ENCODE peak calls at places on chromosomes 11 and 22, in nine cellular contexts. I, N, V, Y, W, T, K, R and E are unnamed samples.

GRCh38 chr11:78364128-78364751 is 53.4 kb downstream of the GAB2 start:
- DNase-seq in W (no peak), K (no peak), R (no peak), T (no peak), I (no peak), V (no peak), N (no peak), Y (no peak), E (no peak)

GRCh38 chr11:101327908-101328307 is 198.3 kb upstream of the PGR start:
- DNase-seq in V (no peak), K (peak; percentile 55), W (no peak), I (no peak), Y (no peak), N (no peak), R (no peak), T (no peak), E (no peak)

GRCh38 chr11:119318240-119319135 is 1.6 kb upstream of the MCAM start:
- DNase-seq in I (no peak), V (peak; percentile 75), T (peak; percentile 62), R (peak; percentile 57), Y (no peak), W (no peak), N (no peak), K (peak; percentile 62), E (no peak)

GRCh38 chr11:69655479-69656394 is 14.8 kb downstream of the CCND1 start:
- DNase-seq in Y (no peak), K (no peak), R (no peak), T (peak; percentile 16), W (no peak), V (no peak), N (no peak), I (no peak), E (no peak)

GRCh38 chr11:2700415-2701211 is 819 bp upstream of the KCNQ1OT1 start:
- DNase-seq in V (peak; percentile 74), W (peak; percentile 78), R (peak; percentile 78), Y (peak; percentile 74), N (peak; percentile 81), K (peak; percentile 28), I (peak; percentile 21), T (peak; percentile 75), E (no peak)

GRCh38 chr11:2215230-2215560 is 43.6 kb upstream of the TH start:
- DNase-seq in T (no peak), Y (no peak), I (no peak), N (peak; percentile 16), R (no peak), K (no peak), W (no peak), V (no peak), E (no peak)

GRCh38 chr11:85809881-85810280 is 1.1 kb downstream of the SYTL2 start:
- DNase-seq in T (no peak), N (peak; percentile 58), W (no peak), K (no peak), I (peak; percentile 52), V (no peak), Y (peak; percentile 18), R (peak; percentile 52), E (no peak)

GRCh38 chr11:31487848-31488247 is 21.6 kb downstream of the IMMP1L start:
- DNase-seq in W (peak; percentile 21), K (peak; percentile 81), V (no peak), R (peak; percentile 41), N (no peak), Y (no peak), T (no peak), I (no peak), E (no peak)

GRCh38 chr11:125226701-125227100 is 62.1 kb downstream of the PKNOX2 start:
- DNase-seq in N (no peak), W (no peak), Y (no peak), T (no peak), V (no peak), I (no peak), R (no peak), K (no peak), E (no peak)

GRCh38 chr11:125222494-125222893 is 57.9 kb downstream of the PKNOX2 start:
- DNase-seq in R (no peak), T (no peak), W (no peak), N (no peak), Y (no peak), K (no peak), I (no peak), V (no peak), E (no peak)

GRCh38 chr11:125223901-125224331 is 59.4 kb downstream of the PKNOX2 start:
- DNase-seq in R (no peak), V (no peak), I (no peak), Y (no peak), T (no peak), K (no peak), N (no peak), W (no peak), E (no peak)

GRCh38 chr11:125225401-125225800 is 60.9 kb downstream of the PKNOX2 start:
- DNase-seq in R (no peak), K (no peak), Y (no peak), I (no peak), N (no peak), W (no peak), T (no peak), V (no peak), E (no peak)

DNA sequence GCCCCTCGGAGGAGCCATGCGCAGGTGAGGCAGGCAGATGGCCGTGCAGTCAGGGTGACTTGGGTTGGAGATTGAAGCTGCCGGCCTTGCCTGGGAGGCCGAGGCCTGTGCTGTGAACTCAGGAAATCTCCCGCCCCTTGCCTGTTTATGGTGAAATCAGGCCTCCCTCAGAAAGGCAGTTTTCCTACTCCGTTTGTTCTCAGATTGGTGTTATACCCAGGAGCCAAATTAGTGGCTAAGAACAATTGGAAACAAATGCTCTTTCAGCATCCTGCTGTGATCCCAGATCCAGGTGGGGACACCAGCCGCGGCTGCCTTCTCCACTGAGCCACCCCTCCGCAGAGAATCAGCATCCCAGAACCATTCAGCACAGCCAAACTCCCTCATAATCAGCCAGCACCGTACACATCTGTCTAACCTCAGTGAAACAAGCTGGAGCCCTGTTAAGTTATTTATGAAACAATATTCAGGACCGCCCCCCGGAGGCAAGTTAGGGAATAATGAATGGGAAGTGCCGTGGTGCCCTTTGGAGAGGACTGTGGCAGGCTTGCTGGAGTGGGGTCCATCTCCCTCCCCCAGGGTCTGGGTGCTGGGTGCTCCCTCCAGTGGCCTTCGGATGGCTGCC is 60.0 kb downstream of the PKNOX2 start:
- DNase-seq in Y (no peak), W (peak; percentile 68), T (peak; percentile 43), I (no peak), R (peak; percentile 43), V (no peak), N (peak; percentile 23), K (peak; percentile 60), E (no peak)
- TF ChIP-seq CTCF in Y (no peak), W (peak; percentile 44), T (no peak), I (no peak), R (peak; percentile 42), V (no peak), N (no peak), K (peak; percentile 51), E (no peak)

GRCh38 chr11:46499821-46500220 is 94.0 kb downstream of the AMBRA1 start:
- DNase-seq in W (no peak), R (no peak), N (no peak), Y (no peak), I (no peak), T (no peak), K (no peak), V (no peak), E (no peak)
- H3K36me3 ChIP-seq in W (no peaks in the 10 kb centered on the region), R (no peaks in the 10 kb centered on the region), N (no peaks in the 10 kb centered on the region), Y (no peaks in the 10 kb centered on the region), I (peaks cover 7% of the 10 kb centered on the region), T (no peaks in the 10 kb centered on the region), K (no peaks in the 10 kb centered on the region), V (no peaks in the 10 kb centered on the region), E (peaks cover 3% of the 10 kb centered on the region)

GRCh38 chr11:14223636-14224035 is 135.3 kb downstream of the RRAS2 start:
- DNase-seq in R (no peak), V (no peak), N (no peak), W (no peak), T (no peak), I (no peak), K (no peak), Y (no peak), E (no peak)

GRCh38 chr11:14232652-14233051 is 126.3 kb downstream of the RRAS2 start:
- DNase-seq in V (no peak), N (no peak), Y (no peak), T (no peak), K (no peak), I (no peak), W (no peak), R (peak; percentile 39), E (no peak)

GRCh38 chr11:14230407-14230806 is 128.6 kb downstream of the RRAS2 start:
- DNase-seq in V (no peak), T (no peak), Y (no peak), W (no peak), K (no peak), N (no peak), R (no peak), I (no peak), E (no peak)

GRCh38 chr11:14229472-14229871 is 129.5 kb downstream of the RRAS2 start:
- DNase-seq in R (no peak), V (no peak), N (no peak), T (no peak), Y (no peak), W (no peak), K (no peak), I (no peak), E (no peak)

DNA sequence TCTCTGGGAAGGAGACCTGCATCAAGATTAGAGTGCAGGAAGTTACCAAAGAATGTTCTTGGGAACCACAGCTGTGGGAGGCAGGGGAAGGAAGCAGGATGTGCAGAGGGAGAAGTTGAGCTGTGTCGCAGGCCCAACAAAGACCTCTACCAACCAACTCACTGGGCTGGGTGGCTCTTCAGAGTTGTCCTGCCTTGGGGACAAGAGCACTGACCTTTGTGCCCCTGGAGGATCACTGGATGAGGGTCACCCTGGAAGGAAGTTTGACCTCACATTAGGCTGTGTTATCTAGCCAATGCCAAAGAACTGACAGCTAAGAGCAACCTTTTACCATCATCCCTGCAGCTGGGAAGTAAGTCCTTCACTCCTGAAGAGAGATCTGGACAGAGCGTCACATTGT is 130.6 kb downstream of the RRAS2 start:
- DNase-seq in Y (no peak), R (no peak), N (no peak), K (no peak), T (no peak), I (no peak), V (no peak), W (no peak), E (no peak)
- H3K4me3 ChIP-seq in Y (no peak overlapping the region), R (no peak overlapping the region), N (no peak overlapping the region), K (no peak overlapping the region), T (no peak overlapping the region), I (no peak overlapping the region), V (no peak overlapping the region), W (no peak overlapping the region), E (no peak overlapping the region)

DNA sequence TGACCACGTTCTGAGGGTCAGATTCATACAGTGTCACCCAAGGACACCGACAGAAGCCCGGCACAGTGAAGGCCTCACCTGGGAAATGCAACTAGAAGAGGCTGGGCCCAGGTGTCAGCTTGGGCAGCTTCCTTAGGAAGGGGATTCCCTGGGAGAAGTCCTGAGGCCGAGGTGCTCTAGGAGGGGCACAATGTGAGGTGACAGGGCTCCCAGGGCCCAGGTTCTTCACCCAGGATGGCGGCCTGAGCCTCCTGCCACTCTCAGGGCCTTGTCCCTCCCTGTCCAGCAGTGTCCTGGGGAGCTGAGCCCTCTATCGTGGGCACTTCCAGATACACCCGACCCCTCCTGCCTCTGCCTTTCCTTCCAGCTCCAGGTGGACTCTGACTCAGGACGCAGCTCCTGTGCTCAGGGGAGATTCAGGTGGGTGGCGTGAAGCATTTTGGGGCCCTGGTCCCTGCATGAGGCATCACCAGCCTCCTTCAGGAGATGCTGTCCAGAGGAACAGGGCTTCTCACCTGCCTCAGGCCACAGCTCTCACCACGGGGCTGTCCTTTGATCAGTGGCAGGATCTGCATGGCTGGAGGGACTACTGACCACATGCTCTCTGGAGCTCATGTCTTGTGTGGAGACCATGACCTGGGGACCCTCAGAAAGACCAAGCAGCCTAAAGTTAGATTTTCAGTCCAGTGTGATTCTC is 58.6 kb downstream of the GGTLC2 start:
- DNase-seq in K (no peak), N (no peak), T (no peak), W (no peak), R (no peak), I (no peak), V (no peak), Y (no peak), E (no peak)
- TF ChIP-seq CTCF in K (no peak), N (no peak), T (no peak), W (no peak), R (no peak), I (no peak), V (no peak), Y (no peak), E (no peak)